ENCODE peak calls at places on chromosomes 7 and 10, in seven cellular contexts. A is CD8-positive, alpha-beta memory T cell; Y is adrenal gland; U is tibial nerve; D is lower lobe of right lung; Q is SJCRH30; X is colonic mucosa. Z is an unnamed sample.

GRCh38 chr10:98610301-98610700 is 163.6 kb upstream of the HPS1 start:
- DNase-seq in A (no peak), D (no peak), X (no peak), Q (no peak), Y (no peak), U (no peak), Z (no peak)

GRCh38 chr7:158265743-158266080 is 321.9 kb downstream of the PTPRN2 start:
- DNase-seq in U (no peak), Q (no peak), A (no peak), X (no peak), D (no peak), Y (no peak), Z (no peak)

GRCh38 chr10:47374611-47375536 is 9.2 kb downstream of the ZNF488 start:
- DNase-seq in Q (no peak), D (no peak), Y (no peak), A (no peak), X (peak; percentile 15), U (no peak), Z (no peak)

GRCh38 chr7:28956608-28957063 is 1.5 kb downstream of the TRIL start:
- DNase-seq in Y (peak; percentile 43), U (peak; percentile 16), D (peak; percentile 83), A (no peak), Q (peak; percentile 67), X (peak; percentile 77), Z (no peak)

GRCh38 chr7:100430450-100431285 is 1.0 kb downstream of the MEPCE start:
- DNase-seq in X (peak; percentile 36), A (peak; percentile 25), D (peak; percentile 50), Q (no peak), U (peak; percentile 42), Y (peak; percentile 65), Z (no peak)

GRCh38 chr10:52119507-52119906 is 194.6 kb upstream of the DKK1 start:
- DNase-seq in X (no peak), Y (no peak), U (no peak), Q (no peak), D (no peak), A (no peak), Z (no peak)

GRCh38 chr7:665251-665650 is 61.2 kb upstream of the DNAAF5 start:
- DNase-seq in Y (no peak), Q (no peak), D (no peak), U (no peak), A (no peak), X (no peak), Z (no peak)

GRCh38 chr7:94620703-94621118 is 35.2 kb downstream of the SGCE start:
- DNase-seq in A (no peak), U (peak; percentile 47), Y (peak; percentile 94), X (peak; percentile 45), Q (peak; percentile 98), D (peak; percentile 46), Z (no peak)

GRCh38 chr7:341841-342638 is 52.1 kb downstream of the FOXL3 start:
- DNase-seq in U (no peak), X (peak; percentile 70), D (no peak), Q (no peak), A (no peak), Y (no peak), Z (no peak)

GRCh38 chr7:54161621-54162020 is 380.6 kb upstream of the VSTM2A start:
- DNase-seq in D (no peak), U (no peak), Y (no peak), X (no peak), A (no peak), Q (no peak), Z (no peak)
- H3K9me3 ChIP-seq in D (no peaks in the 10 kb centered on the region), U (no peaks in the 10 kb centered on the region), Y (no peaks in the 10 kb centered on the region), X (no peaks in the 10 kb centered on the region), A (no peaks in the 10 kb centered on the region), Q (no peaks in the 10 kb centered on the region), Z (no peaks in the 10 kb centered on the region)

GRCh38 chr7:80393786-80394185 is 118.1 kb downstream of the GNAT3 start:
- DNase-seq in Q (no peak), D (no peak), Y (no peak), A (no peak), X (no peak), U (no peak), Z (no peak)

GRCh38 chr7:80386686-80387085 is 125.2 kb downstream of the GNAT3 start:
- DNase-seq in U (no peak), Q (no peak), A (no peak), X (no peak), Y (no peak), D (no peak), Z (no peak)

GRCh38 chr7:80387634-80388033 is 124.2 kb downstream of the GNAT3 start:
- DNase-seq in Y (no peak), A (no peak), X (no peak), U (no peak), D (no peak), Q (peak; percentile 74), Z (no peak)

DNA sequence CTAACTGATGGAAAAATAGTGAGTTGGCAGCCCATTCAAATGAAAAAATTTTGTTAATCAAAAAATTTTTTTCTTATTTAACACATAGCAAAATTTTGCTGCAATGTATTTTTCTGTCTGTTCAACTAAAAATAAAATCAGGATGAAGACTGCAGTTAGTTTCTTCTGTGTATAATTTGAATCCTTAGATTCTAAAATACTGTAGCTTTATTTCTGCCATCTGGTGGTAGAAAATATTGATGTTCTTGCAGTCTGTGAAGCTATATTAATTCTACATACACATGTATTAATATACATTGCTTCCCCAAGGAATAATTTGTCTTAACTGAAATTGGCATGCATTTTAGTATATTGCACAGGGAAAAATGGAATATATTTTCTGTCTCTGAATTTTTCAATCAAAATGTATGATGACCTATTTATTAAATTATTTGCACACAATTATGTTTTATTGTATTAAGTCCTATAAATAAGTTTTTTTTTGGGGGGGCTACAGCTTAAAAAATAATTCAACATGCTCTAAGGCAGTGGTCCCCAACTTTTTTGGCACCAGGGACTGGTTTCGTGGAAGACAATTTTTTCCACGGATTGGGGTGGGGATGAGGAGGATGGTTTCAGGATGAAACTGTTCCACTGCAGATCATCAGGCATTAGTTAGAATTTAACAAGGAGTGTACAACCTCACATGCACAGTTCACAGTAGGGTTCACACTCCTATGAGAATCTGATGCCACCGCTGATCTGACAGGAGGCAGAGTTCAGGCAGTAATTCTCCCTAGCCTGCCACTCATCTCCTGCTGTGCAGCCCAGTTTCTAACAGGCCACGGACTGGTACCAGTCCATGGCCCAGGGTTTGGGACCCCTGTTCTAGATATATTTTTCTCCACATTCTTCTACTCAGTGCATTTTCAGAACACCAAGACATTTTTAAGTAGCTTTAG is 119.4 kb downstream of the GNAT3 start:
- DNase-seq in U (no peak), Q (peak; percentile 58), Y (no peak), X (no peak), A (no peak), D (no peak), Z (no peak)
- H3K9me3 ChIP-seq in U (no peaks in the 10 kb centered on the region), Q (no peaks in the 10 kb centered on the region), Y (no peaks in the 10 kb centered on the region), X (no peaks in the 10 kb centered on the region), A (peaks cover 2% of the 10 kb centered on the region), D (no peaks in the 10 kb centered on the region), Z (no peaks in the 10 kb centered on the region)

DNA sequence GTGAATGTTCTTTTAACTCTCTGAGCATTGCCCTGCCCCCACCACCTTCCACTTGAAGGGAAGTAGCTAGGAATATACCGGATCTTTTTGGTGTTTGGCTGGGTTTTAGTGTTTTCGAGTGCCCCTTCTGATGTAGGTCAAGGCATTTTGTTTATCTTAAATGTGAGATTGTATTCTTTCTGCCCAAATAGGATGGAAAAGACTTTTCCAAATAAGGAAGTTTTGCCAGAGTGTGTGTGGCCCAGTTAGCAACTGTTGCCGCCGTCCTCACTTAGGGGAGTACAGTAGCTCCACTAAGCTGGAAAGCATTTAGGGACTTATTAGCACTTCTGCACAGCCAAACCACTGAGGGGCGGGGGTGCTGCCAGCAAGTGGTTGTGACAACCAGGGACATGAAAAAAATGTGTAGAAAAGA is 29.8 kb upstream of the VCL start:
- DNase-seq in Y (no peak), Q (peak; percentile 66), U (no peak), D (no peak), A (peak; percentile 29), X (no peak), Z (no peak)
- H3K9me3 ChIP-seq in Y (no peaks in the 10 kb centered on the region), Q (no peaks in the 10 kb centered on the region), U (no peaks in the 10 kb centered on the region), D (no peaks in the 10 kb centered on the region), A (no peaks in the 10 kb centered on the region), X (no peaks in the 10 kb centered on the region), Z (no peaks in the 10 kb centered on the region)

GRCh38 chr10:131775833-131776232 is 125.0 kb upstream of the PPP2R2D start:
- DNase-seq in A (no peak), Q (no peak), Y (no peak), U (no peak), D (no peak), X (no peak), Z (no peak)
- H3K9me3 ChIP-seq in A (peaks cover 18% of the 10 kb centered on the region), Q (no peaks in the 10 kb centered on the region), Y (no peaks in the 10 kb centered on the region), U (no peaks in the 10 kb centered on the region), D (peaks cover 19% of the 10 kb centered on the region), X (no peaks in the 10 kb centered on the region), Z (no peaks in the 10 kb centered on the region)